ENCODE peak calls at places on chromosomes 2 and 18, in eight cellular contexts. One of them, this sample, is unnamed.

GRCh38 chr2:98648451-98648850 is 40.1 kb downstream of the UNC50 start:
- DNase-seq in T47D: no peak
- DNase-seq in SK-MEL-5: no peak
- DNase-seq in stimulated activated CD8-positive, alpha-beta memory T cell treated with anti-CD3 and anti-CD28 coated beads, Interleukin-4, amount 100 ng/mL, for 24 hours: no peak
- DNase-seq in type B pancreatic cell: no peak
- DNase-seq in spleen: no peak
- DNase-seq in H9: no peak
- DNase-seq in stimulated activated CD4-positive, alpha-beta T cell treated with anti-CD3 and anti-CD28 coated beads, TNF-alpha, amount 100 ng/mL, for 1 hour: no peak
- DNase-seq in this sample: no peak

GRCh38 chr2:231521-232185 is 32.2 kb downstream of the SH3YL1 start:
- DNase-seq in H9: no peak
- DNase-seq in type B pancreatic cell: no peak
- DNase-seq in stimulated activated CD8-positive, alpha-beta memory T cell treated with anti-CD3 and anti-CD28 coated beads, Interleukin-4, amount 100 ng/mL, for 24 hours: no peak
- DNase-seq in SK-MEL-5: peak
- DNase-seq in stimulated activated CD4-positive, alpha-beta T cell treated with anti-CD3 and anti-CD28 coated beads, TNF-alpha, amount 100 ng/mL, for 1 hour: no peak
- DNase-seq in T47D: no peak
- DNase-seq in spleen: no peak
- DNase-seq in this sample: no peak

GRCh38 chr2:130878933-130879332 is 42.2 kb downstream of the ARHGEF4 start:
- DNase-seq in stimulated activated CD8-positive, alpha-beta memory T cell treated with anti-CD3 and anti-CD28 coated beads, Interleukin-4, amount 100 ng/mL, for 24 hours: no peak
- DNase-seq in H9: no peak
- DNase-seq in spleen: no peak
- DNase-seq in type B pancreatic cell: peak
- DNase-seq in T47D: no peak
- DNase-seq in SK-MEL-5: no peak
- DNase-seq in stimulated activated CD4-positive, alpha-beta T cell treated with anti-CD3 and anti-CD28 coated beads, TNF-alpha, amount 100 ng/mL, for 1 hour: no peak
- DNase-seq in this sample: no peak

GRCh38 chr2:159094173-159094737 is 125.8 kb downstream of the TANC1 start:
- DNase-seq in T47D: no peak
- DNase-seq in SK-MEL-5: peak
- DNase-seq in type B pancreatic cell: no peak
- DNase-seq in H9: no peak
- DNase-seq in stimulated activated CD8-positive, alpha-beta memory T cell treated with anti-CD3 and anti-CD28 coated beads, Interleukin-4, amount 100 ng/mL, for 24 hours: no peak
- DNase-seq in spleen: no peak
- DNase-seq in stimulated activated CD4-positive, alpha-beta T cell treated with anti-CD3 and anti-CD28 coated beads, TNF-alpha, amount 100 ng/mL, for 1 hour: no peak
- DNase-seq in this sample: no peak

GRCh38 chr2:216714412-216714775 is 19.0 kb upstream of the IGFBP5 start:
- DNase-seq in stimulated activated CD8-positive, alpha-beta memory T cell treated with anti-CD3 and anti-CD28 coated beads, Interleukin-4, amount 100 ng/mL, for 24 hours: no peak
- DNase-seq in type B pancreatic cell: no peak
- DNase-seq in SK-MEL-5: no peak
- DNase-seq in H9: no peak
- DNase-seq in T47D: no peak
- DNase-seq in spleen: no peak
- DNase-seq in stimulated activated CD4-positive, alpha-beta T cell treated with anti-CD3 and anti-CD28 coated beads, TNF-alpha, amount 100 ng/mL, for 1 hour: no peak
- DNase-seq in this sample: no peak

GRCh38 chr2:187169108-187169713 is 278.8 kb downstream of the CALCRL start:
- DNase-seq in H9: no peak
- DNase-seq in T47D: no peak
- DNase-seq in stimulated activated CD8-positive, alpha-beta memory T cell treated with anti-CD3 and anti-CD28 coated beads, Interleukin-4, amount 100 ng/mL, for 24 hours: no peak
- DNase-seq in stimulated activated CD4-positive, alpha-beta T cell treated with anti-CD3 and anti-CD28 coated beads, TNF-alpha, amount 100 ng/mL, for 1 hour: no peak
- DNase-seq in type B pancreatic cell: no peak
- DNase-seq in spleen: no peak
- DNase-seq in SK-MEL-5: no peak
- DNase-seq in this sample: no peak

GRCh38 chr2:3209258-3209657 is 168.4 kb downstream of the EIPR1 start:
- DNase-seq in stimulated activated CD4-positive, alpha-beta T cell treated with anti-CD3 and anti-CD28 coated beads, TNF-alpha, amount 100 ng/mL, for 1 hour: no peak
- DNase-seq in H9: no peak
- DNase-seq in type B pancreatic cell: no peak
- DNase-seq in spleen: no peak
- DNase-seq in stimulated activated CD8-positive, alpha-beta memory T cell treated with anti-CD3 and anti-CD28 coated beads, Interleukin-4, amount 100 ng/mL, for 24 hours: no peak
- DNase-seq in SK-MEL-5: no peak
- DNase-seq in T47D: no peak
- DNase-seq in this sample: no peak

GRCh38 chr2:217932661-217933325 is 70.0 kb downstream of the TNS1 start:
- DNase-seq in SK-MEL-5: no peak
- DNase-seq in stimulated activated CD8-positive, alpha-beta memory T cell treated with anti-CD3 and anti-CD28 coated beads, Interleukin-4, amount 100 ng/mL, for 24 hours: no peak
- DNase-seq in spleen: no peak
- DNase-seq in type B pancreatic cell: no peak
- DNase-seq in T47D: no peak
- DNase-seq in H9: no peak
- DNase-seq in stimulated activated CD4-positive, alpha-beta T cell treated with anti-CD3 and anti-CD28 coated beads, TNF-alpha, amount 100 ng/mL, for 1 hour: no peak
- DNase-seq in this sample: peak

GRCh38 chr18:55427951-55428350 is 160.0 kb downstream of the TCF4 start:
- DNase-seq in type B pancreatic cell: no peak
- DNase-seq in stimulated activated CD8-positive, alpha-beta memory T cell treated with anti-CD3 and anti-CD28 coated beads, Interleukin-4, amount 100 ng/mL, for 24 hours: no peak
- DNase-seq in stimulated activated CD4-positive, alpha-beta T cell treated with anti-CD3 and anti-CD28 coated beads, TNF-alpha, amount 100 ng/mL, for 1 hour: no peak
- DNase-seq in H9: no peak
- DNase-seq in spleen: no peak
- DNase-seq in SK-MEL-5: no peak
- DNase-seq in T47D: no peak
- DNase-seq in this sample: no peak

GRCh38 chr18:28045176-28045810 is 131.6 kb downstream of the CDH2 start:
- DNase-seq in stimulated activated CD4-positive, alpha-beta T cell treated with anti-CD3 and anti-CD28 coated beads, TNF-alpha, amount 100 ng/mL, for 1 hour: no peak
- DNase-seq in stimulated activated CD8-positive, alpha-beta memory T cell treated with anti-CD3 and anti-CD28 coated beads, Interleukin-4, amount 100 ng/mL, for 24 hours: no peak
- DNase-seq in H9: no peak
- DNase-seq in spleen: no peak
- DNase-seq in type B pancreatic cell: no peak
- DNase-seq in SK-MEL-5: no peak
- DNase-seq in T47D: no peak
- DNase-seq in this sample: peak

GRCh38 chr2:28855977-28856376 is 14.1 kb downstream of the TRMT61B start:
- DNase-seq in T47D: no peak
- DNase-seq in stimulated activated CD8-positive, alpha-beta memory T cell treated with anti-CD3 and anti-CD28 coated beads, Interleukin-4, amount 100 ng/mL, for 24 hours: no peak
- DNase-seq in stimulated activated CD4-positive, alpha-beta T cell treated with anti-CD3 and anti-CD28 coated beads, TNF-alpha, amount 100 ng/mL, for 1 hour: no peak
- DNase-seq in SK-MEL-5: no peak
- DNase-seq in type B pancreatic cell: no peak
- DNase-seq in spleen: no peak
- DNase-seq in H9: no peak
- DNase-seq in this sample: no peak

GRCh38 chr2:49490710-49491109 is 336.4 kb upstream of the FSHR start:
- DNase-seq in T47D: no peak
- DNase-seq in H9: peak
- DNase-seq in stimulated activated CD8-positive, alpha-beta memory T cell treated with anti-CD3 and anti-CD28 coated beads, Interleukin-4, amount 100 ng/mL, for 24 hours: no peak
- DNase-seq in spleen: no peak
- DNase-seq in type B pancreatic cell: no peak
- DNase-seq in SK-MEL-5: peak
- DNase-seq in stimulated activated CD4-positive, alpha-beta T cell treated with anti-CD3 and anti-CD28 coated beads, TNF-alpha, amount 100 ng/mL, for 1 hour: no peak
- DNase-seq in this sample: peak

GRCh38 chr2:70668432-70668831 is 99.6 kb downstream of the ADD2 start:
- DNase-seq in spleen: peak
- DNase-seq in T47D: no peak
- DNase-seq in stimulated activated CD8-positive, alpha-beta memory T cell treated with anti-CD3 and anti-CD28 coated beads, Interleukin-4, amount 100 ng/mL, for 24 hours: no peak
- DNase-seq in stimulated activated CD4-positive, alpha-beta T cell treated with anti-CD3 and anti-CD28 coated beads, TNF-alpha, amount 100 ng/mL, for 1 hour: no peak
- DNase-seq in type B pancreatic cell: no peak
- DNase-seq in H9: no peak
- DNase-seq in SK-MEL-5: peak
- DNase-seq in this sample: no peak

GRCh38 chr18:9825571-9826073 is 60.2 kb upstream of the TXNDC2 start:
- DNase-seq in SK-MEL-5: peak
- DNase-seq in spleen: no peak
- DNase-seq in type B pancreatic cell: no peak
- DNase-seq in stimulated activated CD4-positive, alpha-beta T cell treated with anti-CD3 and anti-CD28 coated beads, TNF-alpha, amount 100 ng/mL, for 1 hour: no peak
- DNase-seq in stimulated activated CD8-positive, alpha-beta memory T cell treated with anti-CD3 and anti-CD28 coated beads, Interleukin-4, amount 100 ng/mL, for 24 hours: no peak
- DNase-seq in H9: no peak
- DNase-seq in T47D: no peak
- DNase-seq in this sample: no peak

GRCh38 chr2:190840572-190841172 is 39.9 kb upstream of the GLS start:
- DNase-seq in type B pancreatic cell: no peak
- DNase-seq in H9: no peak
- DNase-seq in T47D: no peak
- DNase-seq in stimulated activated CD4-positive, alpha-beta T cell treated with anti-CD3 and anti-CD28 coated beads, TNF-alpha, amount 100 ng/mL, for 1 hour: no peak
- DNase-seq in stimulated activated CD8-positive, alpha-beta memory T cell treated with anti-CD3 and anti-CD28 coated beads, Interleukin-4, amount 100 ng/mL, for 24 hours: no peak
- DNase-seq in SK-MEL-5: no peak
- DNase-seq in spleen: no peak
- DNase-seq in this sample: no peak

GRCh38 chr2:18473241-18473841 is 87.1 kb downstream of the RDH14 start:
- DNase-seq in stimulated activated CD8-positive, alpha-beta memory T cell treated with anti-CD3 and anti-CD28 coated beads, Interleukin-4, amount 100 ng/mL, for 24 hours: no peak
- DNase-seq in type B pancreatic cell: no peak
- DNase-seq in stimulated activated CD4-positive, alpha-beta T cell treated with anti-CD3 and anti-CD28 coated beads, TNF-alpha, amount 100 ng/mL, for 1 hour: no peak
- DNase-seq in H9: no peak
- DNase-seq in SK-MEL-5: no peak
- DNase-seq in T47D: no peak
- DNase-seq in spleen: no peak
- DNase-seq in this sample: no peak

GRCh38 chr2:23594079-23594494 is 209.1 kb downstream of the KLHL29 start:
- DNase-seq in T47D: no peak
- DNase-seq in H9: no peak
- DNase-seq in stimulated activated CD4-positive, alpha-beta T cell treated with anti-CD3 and anti-CD28 coated beads, TNF-alpha, amount 100 ng/mL, for 1 hour: no peak
- DNase-seq in type B pancreatic cell: no peak
- DNase-seq in SK-MEL-5: no peak
- DNase-seq in spleen: peak
- DNase-seq in stimulated activated CD8-positive, alpha-beta memory T cell treated with anti-CD3 and anti-CD28 coated beads, Interleukin-4, amount 100 ng/mL, for 24 hours: no peak
- DNase-seq in this sample: no peak

GRCh38 chr2:98460573-98461560 is 16.2 kb downstream of the INPP4A start:
- DNase-seq in SK-MEL-5: no peak
- DNase-seq in T47D: no peak
- DNase-seq in H9: no peak
- DNase-seq in stimulated activated CD8-positive, alpha-beta memory T cell treated with anti-CD3 and anti-CD28 coated beads, Interleukin-4, amount 100 ng/mL, for 24 hours: peak
- DNase-seq in spleen: peak
- DNase-seq in stimulated activated CD4-positive, alpha-beta T cell treated with anti-CD3 and anti-CD28 coated beads, TNF-alpha, amount 100 ng/mL, for 1 hour: no peak
- DNase-seq in type B pancreatic cell: no peak
- DNase-seq in this sample: no peak